ENCODE peak calls at places on chromosome 17, in four cellular contexts. One of them, this sample, is unnamed.

GRCh38 chr17:2435181-2435741 is 34.4 kb upstream of the MNT start:
- DNase-seq in A549: no peak
- DNase-seq in K562: no peak
- DNase-seq in GM12878: no peak
- DNase-seq in this sample: no peak

GRCh38 chr17:34581446-34582184 is 2.2 kb downstream of the TMEM132E start:
- DNase-seq in A549: no peak
- DNase-seq in K562: no peak
- DNase-seq in GM12878: no peak
- DNase-seq in this sample: no peak

GRCh38 chr17:988561-988960 is 8.4 kb upstream of the TIMM22 start:
- DNase-seq in A549: no peak
- DNase-seq in K562: no peak
- DNase-seq in GM12878: no peak
- DNase-seq in this sample: no peak

GRCh38 chr17:50564916-50565315 is 4.4 kb downstream of the CACNA1G start:
- DNase-seq in A549: peak; percentile 47
- DNase-seq in K562: no peak
- DNase-seq in GM12878: no peak
- DNase-seq in this sample: peak; percentile 28

GRCh38 chr17:63930951-63931575 is 1.1 kb downstream of the CD79B start:
- DNase-seq in A549: no peak
- DNase-seq in K562: peak; percentile 82
- DNase-seq in GM12878: no peak
- DNase-seq in this sample: peak; percentile 70

GRCh38 chr17:27590864-27591263 is 40.1 kb upstream of the LGALS9 start:
- DNase-seq in A549: no peak
- DNase-seq in K562: no peak
- DNase-seq in GM12878: no peak
- DNase-seq in this sample: no peak

GRCh38 chr17:55305321-55306087 is 40.7 kb downstream of the HLF start:
- DNase-seq in A549: no peak
- DNase-seq in K562: no peak
- DNase-seq in GM12878: no peak
- DNase-seq in this sample: no peak

GRCh38 chr17:21549107-21549687 is 143.1 kb upstream of the KCNJ18 start:
- DNase-seq in A549: no peak
- DNase-seq in K562: no peak
- DNase-seq in GM12878: no peak
- DNase-seq in this sample: no peak

GRCh38 chr17:5419356-5419958 is at the start of gene NUP88:
- DNase-seq in A549: peak; percentile 98
- DNase-seq in K562: peak; percentile 93
- DNase-seq in GM12878: peak; percentile 94
- DNase-seq in this sample: peak; percentile 96

GRCh38 chr17:5422505-5422904 is 2.5 kb downstream of the RPAIN start:
- DNase-seq in A549: peak; percentile 58
- DNase-seq in K562: no peak
- DNase-seq in GM12878: no peak
- DNase-seq in this sample: no peak

GRCh38 chr17:5418858-5419355 is 555 bp downstream of the NUP88 start:
- DNase-seq in A549: peak; percentile 34
- DNase-seq in K562: no peak
- DNase-seq in GM12878: peak; percentile 84
- DNase-seq in this sample: peak; percentile 73

GRCh38 chr17:5416886-5417285 is 2.6 kb downstream of the NUP88 start:
- DNase-seq in A549: no peak
- DNase-seq in K562: no peak
- DNase-seq in GM12878: no peak
- DNase-seq in this sample: no peak

GRCh38 chr17:5419959-5420653 is at the start of gene RPAIN:
- DNase-seq in A549: peak; percentile 93
- DNase-seq in K562: peak; percentile 65
- DNase-seq in GM12878: no peak
- DNase-seq in this sample: peak; percentile 90
- TF ChIP-seq POLR2A in A549: peak; percentile 91
- TF ChIP-seq POLR2A in K562: peak; percentile 67
- TF ChIP-seq POLR2A in GM12878: peak; percentile 84
- TF ChIP-seq POLR2A in this sample: peak; percentile 74

GRCh38 chr17:42700890-42701289 is 18.6 kb downstream of the CNTNAP1 start:
- DNase-seq in A549: no peak
- DNase-seq in K562: no peak
- DNase-seq in GM12878: no peak
- DNase-seq in this sample: no peak
- TF ChIP-seq CTCF in A549: no peak
- TF ChIP-seq CTCF in K562: no peak
- TF ChIP-seq CTCF in GM12878: no peak
- TF ChIP-seq CTCF in this sample: no peak

GRCh38 chr17:31787857-31788570 is 71.0 kb downstream of the COPRS start:
- DNase-seq in A549: peak; percentile 59
- DNase-seq in K562: peak; percentile 3
- DNase-seq in GM12878: no peak
- DNase-seq in this sample: no peak
- TF ChIP-seq MYC in A549: no peak
- TF ChIP-seq MYC in K562: no peak
- TF ChIP-seq MYC in GM12878: no peak
- TF ChIP-seq MYC in this sample: no peak

GRCh38 chr17:7260601-7261376 is 1.5 kb downstream of the CLDN7 start:
- DNase-seq in A549: no peak
- DNase-seq in K562: no peak
- DNase-seq in GM12878: no peak
- DNase-seq in this sample: no peak
- TF ChIP-seq POLR2A in A549: no peak
- TF ChIP-seq POLR2A in K562: peak; percentile 42
- TF ChIP-seq POLR2A in GM12878: peak; percentile 69
- TF ChIP-seq POLR2A in this sample: no peak

GRCh38 chr17:58344047-58344790 is 7.8 kb downstream of the SUPT4H1 start:
- DNase-seq in A549: no peak
- DNase-seq in K562: no peak
- DNase-seq in GM12878: peak; percentile 98
- DNase-seq in this sample: peak; percentile 98

GRCh38 chr17:58345500-58345899 is 6.5 kb downstream of the SUPT4H1 start:
- DNase-seq in A549: no peak
- DNase-seq in K562: no peak
- DNase-seq in GM12878: no peak
- DNase-seq in this sample: no peak

GRCh38 chr17:58343131-58343530 is 8.9 kb downstream of the SUPT4H1 start:
- DNase-seq in A549: no peak
- DNase-seq in K562: no peak
- DNase-seq in GM12878: no peak
- DNase-seq in this sample: no peak

GRCh38 chr17:58341861-58342475 is 10.0 kb downstream of the SUPT4H1 start:
- DNase-seq in A549: no peak
- DNase-seq in K562: no peak
- DNase-seq in GM12878: no peak
- DNase-seq in this sample: no peak

DNA sequence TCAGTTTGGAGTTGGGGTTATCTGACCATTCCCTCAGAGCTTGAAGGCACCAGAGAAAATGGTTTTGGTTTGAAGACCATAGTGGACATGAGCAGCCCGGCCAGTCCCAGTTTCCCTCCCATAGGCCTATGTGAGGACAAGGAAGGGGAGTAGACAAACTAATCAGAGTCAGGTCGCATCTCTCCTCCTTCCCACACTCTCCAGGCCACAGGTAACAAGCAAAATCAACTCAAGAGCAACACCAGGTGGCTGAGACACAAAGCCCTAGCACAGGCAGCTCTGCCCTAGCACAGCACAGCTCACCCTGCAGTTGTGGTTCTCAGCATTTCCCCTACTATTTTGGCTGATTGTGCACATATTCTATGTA is 7.2 kb downstream of the SUPT4H1 start:
- DNase-seq in A549: no peak
- DNase-seq in K562: no peak
- DNase-seq in GM12878: peak; percentile 62
- DNase-seq in this sample: peak; percentile 67
- TF ChIP-seq CTCF in A549: no peak
- TF ChIP-seq CTCF in K562: no peak
- TF ChIP-seq CTCF in GM12878: peak; percentile 90
- TF ChIP-seq CTCF in this sample: peak; percentile 28

GRCh38 chr17:14581181-14581830 is 280.4 kb downstream of the HS3ST3B1 start:
- DNase-seq in A549: no peak
- DNase-seq in K562: no peak
- DNase-seq in GM12878: no peak
- DNase-seq in this sample: no peak

GRCh38 chr17:14579716-14580115 is 278.8 kb downstream of the HS3ST3B1 start:
- DNase-seq in A549: no peak
- DNase-seq in K562: no peak
- DNase-seq in GM12878: no peak
- DNase-seq in this sample: no peak

GRCh38 chr17:14580494-14580893 is 279.6 kb downstream of the HS3ST3B1 start:
- DNase-seq in A549: no peak
- DNase-seq in K562: no peak
- DNase-seq in GM12878: no peak
- DNase-seq in this sample: no peak

GRCh38 chr17:14575349-14575966 is 274.6 kb downstream of the HS3ST3B1 start:
- DNase-seq in A549: no peak
- DNase-seq in K562: no peak
- DNase-seq in GM12878: no peak
- DNase-seq in this sample: no peak
- TF ChIP-seq MYC in A549: no peak
- TF ChIP-seq MYC in K562: no peak
- TF ChIP-seq MYC in GM12878: no peak
- TF ChIP-seq MYC in this sample: no peak

GRCh38 chr17:75723201-75723930 is 2.1 kb downstream of the ITGB4 start:
- DNase-seq in A549: no peak
- DNase-seq in K562: no peak
- DNase-seq in GM12878: no peak
- DNase-seq in this sample: no peak
- TF ChIP-seq POLR2A in A549: no peak
- TF ChIP-seq POLR2A in K562: no peak
- TF ChIP-seq POLR2A in GM12878: no peak
- TF ChIP-seq POLR2A in this sample: no peak

DNA sequence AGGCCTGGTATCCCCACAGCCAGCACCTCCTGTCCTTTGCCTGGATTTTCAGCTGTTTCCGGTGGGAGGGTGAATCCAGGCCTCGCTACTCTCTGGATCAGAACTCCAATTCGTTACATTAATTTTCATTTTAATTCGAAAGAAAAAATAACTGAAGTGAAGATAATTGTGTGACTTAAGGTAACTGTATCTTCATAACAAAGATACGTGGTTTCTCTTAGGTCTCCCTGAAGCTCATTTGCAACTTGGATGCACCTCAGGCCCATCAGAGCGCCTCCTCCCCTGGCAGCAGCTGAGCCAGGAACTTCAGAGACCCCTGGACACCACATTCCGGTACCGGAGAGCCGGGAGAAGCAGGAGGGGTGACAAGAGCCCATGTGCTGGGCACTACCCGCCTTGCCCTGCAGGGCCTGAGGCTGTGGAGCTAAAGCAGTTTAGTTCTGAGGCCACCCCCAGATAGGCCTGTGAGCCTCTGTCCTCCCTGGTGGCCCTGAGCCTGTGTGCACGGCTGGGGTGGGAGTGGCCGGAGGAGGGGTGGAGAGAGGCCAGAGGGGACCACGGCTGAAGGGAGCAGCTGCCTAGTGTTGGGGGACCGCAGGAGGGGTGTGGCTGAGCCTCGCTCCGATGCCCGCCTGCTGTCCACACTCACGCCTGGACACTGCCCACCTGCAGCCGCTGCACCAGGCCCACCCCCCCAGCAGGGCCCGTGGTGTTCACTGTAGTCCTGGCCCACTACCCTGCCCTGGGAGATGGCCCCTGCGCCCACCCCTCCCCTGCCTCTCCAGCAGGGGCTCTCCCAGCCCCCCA is 11.4 kb upstream of the DUS1L start:
- DNase-seq in A549: no peak
- DNase-seq in K562: no peak
- DNase-seq in GM12878: no peak
- DNase-seq in this sample: no peak
- TF ChIP-seq CTCF in A549: no peak
- TF ChIP-seq CTCF in K562: no peak
- TF ChIP-seq CTCF in GM12878: no peak
- TF ChIP-seq CTCF in this sample: no peak

GRCh38 chr17:79425686-79426085 is 185.2 kb downstream of the RBFOX3 start:
- DNase-seq in A549: no peak
- DNase-seq in K562: no peak
- DNase-seq in GM12878: no peak
- DNase-seq in this sample: no peak

GRCh38 chr17:79422236-79422635 is 188.6 kb downstream of the RBFOX3 start:
- DNase-seq in A549: no peak
- DNase-seq in K562: no peak
- DNase-seq in GM12878: no peak
- DNase-seq in this sample: no peak

GRCh38 chr17:79427621-79428539 is 183.0 kb downstream of the RBFOX3 start:
- DNase-seq in A549: peak; percentile 44
- DNase-seq in K562: no peak
- DNase-seq in GM12878: no peak
- DNase-seq in this sample: no peak

GRCh38 chr17:79423811-79424465 is 186.9 kb downstream of the RBFOX3 start:
- DNase-seq in A549: no peak
- DNase-seq in K562: no peak
- DNase-seq in GM12878: no peak
- DNase-seq in this sample: no peak

DNA sequence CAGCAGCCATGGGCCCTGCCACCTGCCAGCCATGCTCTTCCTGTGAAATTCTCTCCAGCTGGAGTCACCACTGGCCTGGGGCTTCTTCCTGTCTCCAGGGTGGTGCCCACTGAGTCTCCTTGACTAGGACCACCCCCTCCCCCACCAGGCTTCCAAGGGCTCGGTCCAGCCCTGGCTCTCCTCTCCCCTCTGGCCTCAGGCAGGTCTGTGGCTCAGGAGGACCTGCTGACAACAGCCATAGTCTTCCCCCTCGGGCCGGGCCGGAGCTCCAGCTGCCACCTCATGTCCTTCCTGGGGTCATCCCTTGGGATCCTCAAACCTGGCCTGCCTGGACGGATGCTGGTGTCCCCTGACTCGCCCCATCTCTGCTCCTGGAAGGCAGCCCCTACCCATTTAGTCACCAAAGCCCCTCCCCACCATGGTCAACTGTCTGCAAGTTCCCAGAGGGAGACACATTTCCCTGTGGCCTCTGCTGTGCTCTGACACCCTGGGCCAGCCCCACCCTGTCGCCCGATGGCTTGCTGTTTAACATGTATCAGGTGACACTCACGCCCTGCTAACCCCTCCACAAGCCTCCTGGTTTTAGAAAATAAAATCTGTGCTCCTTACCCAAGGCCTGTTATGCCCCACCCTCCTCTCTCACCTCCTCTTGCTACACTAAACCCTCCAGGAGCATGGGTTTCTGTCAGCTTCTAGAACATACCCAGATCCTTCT is 186.2 kb downstream of the RBFOX3 start:
- DNase-seq in A549: no peak
- DNase-seq in K562: no peak
- DNase-seq in GM12878: no peak
- DNase-seq in this sample: no peak
- TF ChIP-seq MYC in A549: no peak
- TF ChIP-seq MYC in K562: no peak
- TF ChIP-seq MYC in GM12878: no peak
- TF ChIP-seq MYC in this sample: no peak

GRCh38 chr17:7577327-7578199 is 1.9 kb upstream of the CD68 start:
- DNase-seq in A549: no peak
- DNase-seq in K562: no peak
- DNase-seq in GM12878: no peak
- DNase-seq in this sample: no peak
- TF ChIP-seq POLR2A in A549: no peak
- TF ChIP-seq POLR2A in K562: peak; percentile 19
- TF ChIP-seq POLR2A in GM12878: peak; percentile 58
- TF ChIP-seq POLR2A in this sample: no peak

This sample was measured in NB4.